ENCODE peak calls at places on chromosome 12, in five cellular contexts. I, Y, A, Z and O are unnamed samples.

GRCh38 chr12:94697631-94698030 is 47.3 kb upstream of the TMCC3 start:
- DNase-seq in Y (no peak), I (no peak), Z (no peak), A (no peak), O (no peak)

GRCh38 chr12:85835810-85836715 is at the start of gene RASSF9:
- DNase-seq in Z (peak; percentile 84), A (peak; percentile 65), I (no peak), Y (peak; percentile 10), O (no peak)

GRCh38 chr12:5081016-5081415 is 37.3 kb downstream of the KCNA5 start:
- DNase-seq in Z (no peak), I (no peak), A (no peak), Y (no peak), O (no peak)

GRCh38 chr12:10388611-10389010 is 1.2 kb downstream of the KLRK1 start:
- DNase-seq in Y (no peak), I (no peak), Z (no peak), A (no peak), O (no peak)

GRCh38 chr12:4164591-4165558 is 108.7 kb upstream of the CCND2 start:
- DNase-seq in A (no peak), I (no peak), Y (no peak), Z (peak; percentile 54), O (no peak)

GRCh38 chr12:81992461-81992860 is 233.3 kb upstream of the PPFIA2 start:
- DNase-seq in Z (peak; percentile 1), A (no peak), Y (no peak), I (peak; percentile 21), O (no peak)

GRCh38 chr12:11651785-11652184 is 2.3 kb downstream of the ETV6 start:
- DNase-seq in I (no peak), A (no peak), Y (no peak), Z (peak; percentile 54), O (no peak)

GRCh38 chr12:43501705-43502104 is 50.3 kb downstream of the ADAMTS20 start:
- DNase-seq in A (no peak), Y (peak; percentile 3), I (peak; percentile 36), Z (peak; percentile 12), O (peak; percentile 24)

GRCh38 chr12:89333564-89334252 is 18.6 kb downstream of the DUSP6 start:
- DNase-seq in Y (no peak), A (no peak), I (no peak), Z (no peak), O (peak; percentile 79)

GRCh38 chr12:14138495-14138894 is 157.1 kb upstream of the GRIN2B start:
- DNase-seq in Z (no peak), I (no peak), A (no peak), Y (no peak), O (no peak)

GRCh38 chr12:72030272-72030671 is 91.6 kb downstream of the TPH2 start:
- DNase-seq in I (no peak), Y (no peak), Z (no peak), A (no peak), O (no peak)

GRCh38 chr12:113247123-113248045 is 26.1 kb downstream of the TPCN1 start:
- DNase-seq in I (no peak), A (no peak), Y (no peak), Z (peak; percentile 67), O (no peak)

GRCh38 chr12:124000111-124000510 is 27.1 kb downstream of the ZNF664 start:
- DNase-seq in Y (no peak), Z (no peak), I (no peak), A (no peak), O (no peak)

GRCh38 chr12:25884024-25884919 is 74.2 kb upstream of the RASSF8 start:
- DNase-seq in A (no peak), Z (no peak), Y (no peak), I (no peak), O (no peak)

GRCh38 chr12:87025976-87026375 is 769.8 kb upstream of the MGAT4C start:
- DNase-seq in I (no peak), A (no peak), Y (no peak), Z (no peak), O (peak; percentile 35)

GRCh38 chr12:2959194-2959507 is at the start of gene TEAD4:
- DNase-seq in Z (peak; percentile 45), A (no peak), Y (peak; percentile 82), I (peak; percentile 39), O (no peak)

GRCh38 chr12:90102957-90103652 is 394.5 kb upstream of the ATP2B1 start:
- DNase-seq in Z (peak; percentile 63), I (peak; percentile 29), A (no peak), Y (peak; percentile 3), O (no peak)

GRCh38 chr12:109612975-109613502 is 39.4 kb downstream of the MVK start:
- DNase-seq in I (no peak), Y (peak; percentile 41), A (no peak), Z (no peak), O (no peak)

DNA sequence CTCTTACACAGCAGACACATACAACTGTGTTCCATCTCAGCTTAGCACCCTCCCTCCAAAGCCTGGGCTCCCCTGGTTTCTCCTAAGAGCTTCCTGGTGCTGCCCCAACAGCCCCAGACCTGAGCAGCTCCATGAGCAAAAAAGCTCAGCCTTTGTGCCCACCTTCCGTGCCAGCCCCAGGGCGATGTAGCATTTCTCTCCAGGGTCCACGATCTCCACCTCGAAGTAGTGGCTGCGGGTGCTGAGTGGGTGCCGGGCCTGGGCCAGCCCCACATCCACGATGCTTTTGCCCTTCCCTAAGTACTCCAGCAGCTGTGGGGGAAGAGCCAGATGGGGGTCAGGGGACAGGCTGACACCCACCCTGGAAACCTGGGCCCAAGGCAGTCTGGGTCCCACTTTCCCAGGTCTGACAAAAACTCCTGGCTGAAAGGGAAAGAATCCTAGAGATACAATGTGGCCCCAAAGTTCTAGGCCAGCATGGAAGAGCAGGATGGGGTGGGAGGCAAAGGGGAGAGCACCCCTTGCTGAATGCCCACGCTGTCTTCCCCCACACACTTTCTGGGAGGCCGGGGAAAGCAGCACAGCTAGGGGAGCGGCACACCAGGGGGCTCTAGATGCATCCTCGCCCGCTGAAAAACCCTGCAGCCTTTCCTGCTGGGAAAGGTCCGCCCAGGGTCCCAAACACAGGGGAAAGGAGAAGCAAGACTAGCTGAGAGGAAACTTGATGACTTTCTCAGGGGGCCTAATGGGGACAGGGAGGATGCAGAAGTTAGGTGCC is 11.0 kb downstream of the SPRYD3 start:
- DNase-seq in Z (no peak), Y (no peak), A (no peak), I (no peak), O (no peak)
- TF ChIP-seq POLR2AphosphoS5 in Z (no peak), Y (no peak), A (no peak), I (no peak), O (no peak)

GRCh38 chr12:92747151-92747550 is 44.4 kb downstream of the PLEKHG7 start:
- DNase-seq in Y (no peak), Z (no peak), A (no peak), I (no peak), O (no peak)

GRCh38 chr12:92743026-92743425 is 40.2 kb downstream of the PLEKHG7 start:
- DNase-seq in Z (no peak), Y (no peak), I (no peak), A (no peak), O (no peak)

GRCh38 chr12:92740421-92740820 is 37.6 kb downstream of the PLEKHG7 start:
- DNase-seq in I (no peak), Y (no peak), A (no peak), Z (no peak), O (no peak)

GRCh38 chr12:92745874-92746553 is 43.2 kb downstream of the PLEKHG7 start:
- DNase-seq in I (peak; percentile 61), Y (no peak), A (peak; percentile 91), Z (peak; percentile 99), O (no peak)
- TF ChIP-seq POLR2AphosphoS5 in I (peak; percentile 43), Y (no peak), A (no peak), Z (peak; percentile 95), O (no peak)

DNA sequence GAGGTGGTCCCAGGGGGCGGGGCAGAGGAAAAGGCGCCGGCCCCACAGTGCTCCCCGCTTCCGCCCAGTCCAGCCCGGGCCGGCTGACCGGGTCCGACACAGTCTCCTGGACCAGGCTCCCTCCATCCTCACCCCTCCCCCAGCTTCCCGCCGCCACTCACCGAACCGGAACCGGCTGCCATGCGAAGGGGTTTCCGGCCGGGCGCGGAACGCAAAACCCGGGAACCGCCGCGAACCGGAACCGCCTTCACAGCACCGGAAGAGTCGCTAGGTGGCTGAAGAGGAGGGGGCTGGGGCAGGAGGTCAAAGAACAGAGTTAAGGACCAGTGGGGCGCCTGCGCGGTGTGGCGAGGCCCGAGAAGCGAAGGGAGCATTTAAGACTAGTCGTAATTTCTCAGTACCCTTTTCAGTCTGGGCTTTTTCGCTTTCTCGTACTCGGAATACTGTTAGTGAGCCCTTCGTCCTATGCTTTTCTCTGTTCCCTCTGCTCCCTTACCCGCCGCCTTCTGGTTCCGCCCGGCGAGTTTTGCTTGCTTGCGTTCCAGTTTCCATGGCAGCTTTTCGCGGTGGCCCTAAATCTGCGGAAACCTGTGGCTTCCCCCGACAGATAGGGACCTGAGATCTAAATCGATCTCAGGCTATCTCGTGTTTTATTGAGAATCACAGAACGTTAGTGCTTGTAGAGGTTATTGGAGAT is at the start of gene SENP1:
- DNase-seq in A (peak; percentile 91), I (peak; percentile 78), Y (peak; percentile 80), Z (peak; percentile 85), O (peak; percentile 72)
- TF ChIP-seq POLR2AphosphoS5 in A (no peak), I (peak; percentile 57), Y (peak; percentile 83), Z (peak; percentile 69), O (peak; percentile 42)

GRCh38 chr12:107635139-107635538 is 50.5 kb upstream of the PWP1 start:
- DNase-seq in I (no peak), Y (no peak), A (no peak), Z (peak; percentile 38), O (no peak)

GRCh38 chr12:107634530-107634929 is 51.1 kb upstream of the PWP1 start:
- DNase-seq in Z (no peak), A (no peak), I (no peak), Y (no peak), O (no peak)

GRCh38 chr12:107631715-107632114 is 53.9 kb upstream of the PWP1 start:
- DNase-seq in I (peak; percentile 15), Z (no peak), Y (peak; percentile 74), A (no peak), O (no peak)

DNA sequence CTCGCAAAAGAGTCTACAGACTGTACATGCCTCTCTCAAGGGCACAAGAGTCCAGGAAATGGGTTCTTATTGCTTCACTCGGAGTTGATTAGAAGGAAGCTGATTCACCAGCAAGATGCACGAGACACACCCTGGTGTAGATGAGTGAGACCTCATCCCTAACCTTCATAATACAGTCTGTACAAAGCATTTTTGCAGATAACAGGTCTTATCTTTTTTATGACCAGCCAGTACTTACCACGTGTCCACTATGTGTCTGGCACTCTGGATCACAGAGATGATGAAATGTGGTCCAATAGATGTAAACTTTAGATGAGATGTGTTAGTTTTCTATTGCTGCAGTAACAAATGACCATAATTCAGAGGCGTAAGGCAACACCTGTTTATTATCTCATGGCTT is 53.4 kb upstream of the PWP1 start:
- DNase-seq in Z (no peak), I (no peak), Y (peak; percentile 4), A (no peak), O (no peak)
- TF ChIP-seq POLR2AphosphoS5 in Z (no peak), I (no peak), Y (no peak), A (no peak), O (no peak)

GRCh38 chr12:111597731-111598636 is 1.1 kb downstream of the ATXN2 start:
- DNase-seq in I (no peak), Y (no peak), A (peak; percentile 76), Z (peak; percentile 31), O (no peak)
- TF ChIP-seq POLR2AphosphoS5 in I (no peak), Y (no peak), A (no peak), Z (no peak), O (no peak)